ENCODE peak calls at places on chromosome 12, in ten cellular contexts. U is Ammon's horn; I is activated gamma-delta T cell treated with anti-CD3 and anti-CD28 coated beads, Interleukin-2, amount 50 U/mL, for 16 hours; T is SK-N-SH; K is EH; F is effector CD4-positive, alpha-beta T cell; H is HepG2; C is activated CD4-positive, alpha-beta T cell treated with anti-CD3 and anti-CD28 coated beads, Interleukin-2, amount 50 U/mL, for 1 hour; M is C1 segment of cervical spinal cord; J is endodermal cell. Z is an unnamed sample.

GRCh38 chr12:43805857-43806736 is at the start of gene TWF1:
- DNase-seq in U (peak; percentile 84), I (peak; percentile 75), T (peak; percentile 95), K (peak; percentile 84), F (peak; percentile 74), H (peak; percentile 62), C (peak; percentile 81), M (peak; percentile 83), J (peak; percentile 97), Z (peak; percentile 90)

GRCh38 chr12:93380480-93381121 is 2.9 kb downstream of the NUDT4 start:
- DNase-seq in U (no peak), I (no peak), T (peak; percentile 50), K (peak; percentile 43), F (no peak), H (peak; percentile 43), C (no peak), M (no peak), J (no peak), Z (no peak)

GRCh38 chr12:1003600-1004271 is 12.7 kb downstream of the ERC1 start:
- DNase-seq in U (no peak), I (no peak), T (no peak), K (no peak), F (no peak), H (peak; percentile 15), C (no peak), M (no peak), J (peak; percentile 60), Z (no peak)

GRCh38 chr12:123757555-123757954 is 4.5 kb upstream of the DNAH10 start:
- DNase-seq in U (no peak), I (no peak), T (no peak), K (peak; percentile 44), F (no peak), H (no peak), C (no peak), M (no peak), J (no peak), Z (no peak)

GRCh38 chr12:83823386-83824045 is 1089.1 kb downstream of the SLC6A15 start:
- DNase-seq in U (peak; percentile 37), I (no peak), T (peak; percentile 12), K (peak; percentile 9), F (no peak), H (peak; percentile 27), C (no peak), M (no peak), J (peak; percentile 98), Z (peak; percentile 77)

GRCh38 chr12:2944401-2945047 is 14.7 kb upstream of the TEAD4 start:
- DNase-seq in U (peak; percentile 68), I (peak; percentile 5), T (peak; percentile 74), K (peak; percentile 40), F (peak; percentile 14), H (peak; percentile 46), C (peak; percentile 49), M (no peak), J (peak; percentile 97), Z (peak; percentile 56)

GRCh38 chr12:85274076-85274415 is 6.0 kb upstream of the ALX1 start:
- DNase-seq in U (no peak), I (no peak), T (no peak), K (no peak), F (no peak), H (no peak), C (no peak), M (no peak), J (no peak), Z (no peak)

GRCh38 chr12:93785262-93786010 is 108.3 kb downstream of the CRADD start:
- DNase-seq in U (no peak), I (no peak), T (no peak), K (peak; percentile 99), F (peak; percentile 35), H (peak; percentile 63), C (peak; percentile 9), M (no peak), J (peak; percentile 86), Z (no peak)

GRCh38 chr12:57990241-57990883 is 49.0 kb downstream of the ATP23 start:
- DNase-seq in U (no peak), I (no peak), T (no peak), K (no peak), F (no peak), H (no peak), C (no peak), M (no peak), J (no peak), Z (no peak)

GRCh38 chr12:32918890-32919791 is 22.6 kb upstream of the PKP2 start:
- DNase-seq in U (peak; percentile 63), I (no peak), T (peak; percentile 66), K (peak; percentile 18), F (no peak), H (peak; percentile 37), C (no peak), M (no peak), J (peak; percentile 63), Z (peak; percentile 12)

GRCh38 chr12:40202095-40203059 is 22.4 kb upstream of the LRRK2 start:
- DNase-seq in U (no peak), I (no peak), T (no peak), K (no peak), F (no peak), H (no peak), C (no peak), M (no peak), J (no peak), Z (no peak)

GRCh38 chr12:106342397-106343212 is 14.9 kb upstream of the POLR3B start:
- DNase-seq in U (peak; percentile 26), I (no peak), T (no peak), K (peak; percentile 86), F (no peak), H (peak; percentile 39), C (no peak), M (no peak), J (no peak), Z (no peak)

GRCh38 chr12:254912-255311 is 7.7 kb downstream of the SLC6A13 start:
- DNase-seq in U (no peak), I (no peak), T (no peak), K (no peak), F (no peak), H (no peak), C (no peak), M (no peak), J (no peak), Z (no peak)

GRCh38 chr12:124044809-124045321 is 71.8 kb downstream of the ZNF664 start:
- DNase-seq in U (peak; percentile 53), I (no peak), T (no peak), K (no peak), F (no peak), H (no peak), C (no peak), M (no peak), J (no peak), Z (peak; percentile 60)